ENCODE peak calls at places on chromosomes 12 and 14, in seven cellular contexts. One of them, this sample, is unnamed.

GRCh38 chr12:92398565-92399309 is 253.1 kb upstream of the BTG1 start:
- DNase-seq in heart left ventricle: no peak
- DNase-seq in lung: no peak
- DNase-seq in OCI-LY7: peak
- DNase-seq in body of pancreas: no peak
- DNase-seq in HCT116: no peak
- DNase-seq in upper lobe of right lung: no peak
- DNase-seq in this sample: no peak

GRCh38 chr14:83548061-83548839 is 1981.7 kb upstream of the FLRT2 start:
- DNase-seq in heart left ventricle: no peak
- DNase-seq in lung: no peak
- DNase-seq in OCI-LY7: no peak
- DNase-seq in body of pancreas: no peak
- DNase-seq in HCT116: no peak
- DNase-seq in upper lobe of right lung: no peak
- DNase-seq in this sample: no peak

GRCh38 chr12:64889434-64890216 is 65.2 kb downstream of the TBC1D30 start:
- DNase-seq in heart left ventricle: no peak
- DNase-seq in lung: no peak
- DNase-seq in OCI-LY7: no peak
- DNase-seq in body of pancreas: peak
- DNase-seq in HCT116: no peak
- DNase-seq in upper lobe of right lung: no peak
- DNase-seq in this sample: no peak

GRCh38 chr14:50039120-50039517 is 77.3 kb downstream of the VCPKMT start:
- DNase-seq in heart left ventricle: no peak
- DNase-seq in lung: no peak
- DNase-seq in OCI-LY7: no peak
- DNase-seq in body of pancreas: no peak
- DNase-seq in HCT116: no peak
- DNase-seq in upper lobe of right lung: no peak
- DNase-seq in this sample: no peak

GRCh38 chr12:96189781-96190180 is 4.4 kb upstream of the ELK3 start:
- DNase-seq in heart left ventricle: no peak
- DNase-seq in lung: no peak
- DNase-seq in OCI-LY7: no peak
- DNase-seq in body of pancreas: no peak
- DNase-seq in HCT116: no peak
- DNase-seq in upper lobe of right lung: no peak
- DNase-seq in this sample: no peak

GRCh38 chr14:80536456-80536855 is 325.2 kb upstream of the DIO2 start:
- DNase-seq in heart left ventricle: no peak
- DNase-seq in lung: no peak
- DNase-seq in OCI-LY7: no peak
- DNase-seq in body of pancreas: no peak
- DNase-seq in HCT116: no peak
- DNase-seq in upper lobe of right lung: no peak
- DNase-seq in this sample: no peak

GRCh38 chr14:99872786-99873440 is 79.7 kb downstream of the EML1 start:
- DNase-seq in heart left ventricle: no peak
- DNase-seq in lung: peak
- DNase-seq in OCI-LY7: no peak
- DNase-seq in body of pancreas: no peak
- DNase-seq in HCT116: no peak
- DNase-seq in upper lobe of right lung: no peak
- DNase-seq in this sample: no peak

GRCh38 chr14:105067140-105067968 is 2.1 kb upstream of the GPR132 start:
- DNase-seq in heart left ventricle: no peak
- DNase-seq in lung: no peak
- DNase-seq in OCI-LY7: no peak
- DNase-seq in body of pancreas: no peak
- DNase-seq in HCT116: no peak
- DNase-seq in upper lobe of right lung: peak
- DNase-seq in this sample: no peak

GRCh38 chr14:22668417-22668816 is 24.3 kb upstream of the OR6J1 start:
- DNase-seq in heart left ventricle: no peak
- DNase-seq in lung: no peak
- DNase-seq in OCI-LY7: no peak
- DNase-seq in body of pancreas: no peak
- DNase-seq in HCT116: no peak
- DNase-seq in upper lobe of right lung: no peak
- DNase-seq in this sample: no peak

GRCh38 chr14:84228702-84229101 is 1301.2 kb upstream of the FLRT2 start:
- DNase-seq in heart left ventricle: no peak
- DNase-seq in lung: no peak
- DNase-seq in OCI-LY7: no peak
- DNase-seq in body of pancreas: no peak
- DNase-seq in HCT116: no peak
- DNase-seq in upper lobe of right lung: no peak
- DNase-seq in this sample: no peak

GRCh38 chr14:40129162-40129561 is 696.9 kb upstream of the FBXO33 start:
- DNase-seq in heart left ventricle: no peak
- DNase-seq in lung: no peak
- DNase-seq in OCI-LY7: no peak
- DNase-seq in body of pancreas: no peak
- DNase-seq in HCT116: no peak
- DNase-seq in upper lobe of right lung: no peak
- DNase-seq in this sample: no peak

GRCh38 chr12:34393821-34394150 is 371.5 kb downstream of the ALG10 start:
- DNase-seq in heart left ventricle: peak
- DNase-seq in lung: no peak
- DNase-seq in OCI-LY7: no peak
- DNase-seq in body of pancreas: peak
- DNase-seq in HCT116: no peak
- DNase-seq in upper lobe of right lung: peak
- DNase-seq in this sample: no peak

GRCh38 chr12:95497031-95497430 is 23.1 kb downstream of the METAP2 start:
- DNase-seq in heart left ventricle: no peak
- DNase-seq in lung: no peak
- DNase-seq in OCI-LY7: no peak
- DNase-seq in body of pancreas: no peak
- DNase-seq in HCT116: no peak
- DNase-seq in upper lobe of right lung: no peak
- DNase-seq in this sample: no peak

GRCh38 chr14:45247427-45247826 is 5.6 kb downstream of the MIS18BP1 start:
- DNase-seq in heart left ventricle: no peak
- DNase-seq in lung: no peak
- DNase-seq in OCI-LY7: no peak
- DNase-seq in body of pancreas: no peak
- DNase-seq in HCT116: no peak
- DNase-seq in upper lobe of right lung: no peak
- DNase-seq in this sample: no peak

GRCh38 chr14:81219821-81220487 is 805 bp downstream of the GTF2A1 start:
- DNase-seq in heart left ventricle: peak
- DNase-seq in lung: peak
- DNase-seq in OCI-LY7: peak
- DNase-seq in body of pancreas: peak
- DNase-seq in HCT116: no peak
- DNase-seq in upper lobe of right lung: peak
- DNase-seq in this sample: no peak

GRCh38 chr12:101885912-101886561 is 8.7 kb downstream of the DRAM1 start:
- DNase-seq in heart left ventricle: no peak
- DNase-seq in lung: no peak
- DNase-seq in OCI-LY7: no peak
- DNase-seq in body of pancreas: no peak
- DNase-seq in HCT116: no peak
- DNase-seq in upper lobe of right lung: no peak
- DNase-seq in this sample: no peak

DNA sequence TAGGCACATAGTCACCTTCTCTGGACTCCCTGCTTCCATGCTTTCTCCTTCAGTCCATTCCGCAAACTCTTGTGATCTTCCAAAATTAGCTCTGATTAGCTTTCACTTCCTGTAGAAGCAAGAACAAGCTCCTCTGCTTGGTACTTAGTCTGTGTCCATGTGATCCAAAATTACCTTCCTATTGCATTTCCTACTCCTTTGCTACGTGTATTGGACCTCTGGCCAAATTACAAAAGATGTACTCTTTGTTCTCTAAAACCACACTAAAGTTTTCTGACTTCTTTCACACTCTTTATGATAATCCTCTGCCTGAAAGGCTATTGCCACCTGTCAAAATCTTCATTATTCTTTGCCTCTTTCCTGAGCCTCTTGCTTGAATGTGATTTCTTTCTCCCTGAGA is 786 bp upstream of the TSFM start:
- DNase-seq in heart left ventricle: no peak
- DNase-seq in lung: no peak
- DNase-seq in OCI-LY7: no peak
- DNase-seq in body of pancreas: no peak
- DNase-seq in HCT116: no peak
- DNase-seq in upper lobe of right lung: no peak
- DNase-seq in this sample: no peak
- H3K27ac ChIP-seq in heart left ventricle: peak
- H3K27ac ChIP-seq in lung: no peak
- H3K27ac ChIP-seq in OCI-LY7: no peak
- H3K27ac ChIP-seq in body of pancreas: no peak
- H3K27ac ChIP-seq in HCT116: no peak
- H3K27ac ChIP-seq in upper lobe of right lung: peak
- H3K27ac ChIP-seq in this sample: no peak

DNA sequence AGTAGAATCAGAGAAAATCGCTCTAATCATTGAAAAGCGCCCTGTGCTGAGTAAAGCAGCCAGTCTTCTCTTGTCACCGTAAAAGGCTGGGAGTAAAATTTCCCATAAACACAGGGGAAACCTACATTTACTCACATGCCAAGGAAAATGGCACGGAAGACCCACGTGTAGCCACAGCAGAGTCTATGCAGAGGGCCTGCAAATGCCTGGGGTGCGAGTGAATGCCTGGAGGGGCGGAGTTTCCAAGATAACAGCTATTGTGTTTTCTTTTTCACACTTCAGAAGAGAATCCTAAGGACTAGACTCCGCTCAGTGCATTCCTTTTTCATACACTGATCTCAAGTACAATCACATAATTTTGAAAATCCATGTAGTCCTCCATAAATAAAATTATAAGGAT is 159.9 kb upstream of the FOXN3 start:
- DNase-seq in heart left ventricle: no peak
- DNase-seq in lung: no peak
- DNase-seq in OCI-LY7: no peak
- DNase-seq in body of pancreas: no peak
- DNase-seq in HCT116: no peak
- DNase-seq in upper lobe of right lung: no peak
- DNase-seq in this sample: no peak
- H3K27ac ChIP-seq in heart left ventricle: no peak
- H3K27ac ChIP-seq in lung: no peak
- H3K27ac ChIP-seq in OCI-LY7: no peak
- H3K27ac ChIP-seq in body of pancreas: no peak
- H3K27ac ChIP-seq in HCT116: no peak
- H3K27ac ChIP-seq in upper lobe of right lung: no peak
- H3K27ac ChIP-seq in this sample: no peak

GRCh38 chr14:32508281-32508680 is 179.2 kb downstream of the AKAP6 start:
- DNase-seq in heart left ventricle: no peak
- DNase-seq in lung: no peak
- DNase-seq in OCI-LY7: no peak
- DNase-seq in body of pancreas: no peak
- DNase-seq in HCT116: no peak
- DNase-seq in upper lobe of right lung: no peak
- DNase-seq in this sample: no peak

GRCh38 chr14:32512813-32513212 is 183.7 kb downstream of the AKAP6 start:
- DNase-seq in heart left ventricle: no peak
- DNase-seq in lung: no peak
- DNase-seq in OCI-LY7: no peak
- DNase-seq in body of pancreas: no peak
- DNase-seq in HCT116: no peak
- DNase-seq in upper lobe of right lung: no peak
- DNase-seq in this sample: no peak

GRCh38 chr14:32509632-32510187 is 180.6 kb downstream of the AKAP6 start:
- DNase-seq in heart left ventricle: peak
- DNase-seq in lung: peak
- DNase-seq in OCI-LY7: no peak
- DNase-seq in body of pancreas: peak
- DNase-seq in HCT116: no peak
- DNase-seq in upper lobe of right lung: no peak
- DNase-seq in this sample: peak

GRCh38 chr14:32512348-32512747 is 183.2 kb downstream of the AKAP6 start:
- DNase-seq in heart left ventricle: no peak
- DNase-seq in lung: no peak
- DNase-seq in OCI-LY7: no peak
- DNase-seq in body of pancreas: no peak
- DNase-seq in HCT116: no peak
- DNase-seq in upper lobe of right lung: no peak
- DNase-seq in this sample: no peak

GRCh38 chr14:32510815-32511214 is 181.7 kb downstream of the AKAP6 start:
- DNase-seq in heart left ventricle: no peak
- DNase-seq in lung: no peak
- DNase-seq in OCI-LY7: no peak
- DNase-seq in body of pancreas: no peak
- DNase-seq in HCT116: no peak
- DNase-seq in upper lobe of right lung: no peak
- DNase-seq in this sample: no peak
- H3K27ac ChIP-seq in heart left ventricle: peak
- H3K27ac ChIP-seq in lung: no peak
- H3K27ac ChIP-seq in OCI-LY7: no peak
- H3K27ac ChIP-seq in body of pancreas: no peak
- H3K27ac ChIP-seq in HCT116: no peak
- H3K27ac ChIP-seq in upper lobe of right lung: no peak
- H3K27ac ChIP-seq in this sample: peak

DNA sequence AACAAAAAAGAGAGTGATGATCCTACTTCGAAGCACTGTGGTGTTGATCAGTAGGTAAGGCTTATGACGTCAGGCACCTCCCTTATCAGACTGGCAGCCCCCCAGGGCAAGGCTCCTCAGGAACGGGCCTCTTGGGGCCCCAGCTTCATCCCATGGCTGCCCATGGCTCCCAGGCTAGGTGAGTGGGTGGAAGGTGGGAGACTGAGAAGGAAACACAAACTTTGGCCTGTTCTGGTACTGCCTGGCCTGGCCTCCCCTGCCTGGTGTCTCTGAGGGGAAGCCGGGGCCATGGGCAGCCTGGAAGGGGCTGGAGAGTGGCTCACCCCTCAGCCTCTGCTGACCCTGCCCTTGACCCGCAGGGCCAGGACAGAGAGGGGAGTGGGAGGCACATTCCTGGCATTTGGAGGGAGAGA is 38.9 kb downstream of the KRT80 start:
- DNase-seq in heart left ventricle: no peak
- DNase-seq in lung: no peak
- DNase-seq in OCI-LY7: no peak
- DNase-seq in body of pancreas: no peak
- DNase-seq in HCT116: no peak
- DNase-seq in upper lobe of right lung: no peak
- DNase-seq in this sample: no peak
- H3K27ac ChIP-seq in heart left ventricle: no peak
- H3K27ac ChIP-seq in lung: no peak
- H3K27ac ChIP-seq in OCI-LY7: no peak
- H3K27ac ChIP-seq in body of pancreas: no peak
- H3K27ac ChIP-seq in HCT116: peak
- H3K27ac ChIP-seq in upper lobe of right lung: no peak
- H3K27ac ChIP-seq in this sample: peak

This sample was measured in epithelial cell of prostate.